ENCODE peak calls at places on chromosome 7, in eight cellular contexts. One of them, this sample, is unnamed. For H3K4me1, the result is how much of the 10 kb centered on the place peaks cover.

GRCh38 chr7:89027781-89028180 is 232.2 kb upstream of the TEX47 start:
- DNase-seq in heart right ventricle: no peak
- DNase-seq in thyroid gland: no peak
- DNase-seq in CD8-positive, alpha-beta T cell: no peak
- DNase-seq in mammary epithelial cell: no peak
- DNase-seq in fibroblast of lung: no peak
- DNase-seq in gastrocnemius medialis: no peak
- DNase-seq in mucosa of descending colon: no peak
- DNase-seq in this sample: no peak

GRCh38 chr7:81183326-81183725 is 264.5 kb upstream of the SEMA3C start:
- DNase-seq in thyroid gland: no peak
- DNase-seq in heart right ventricle: peak
- DNase-seq in fibroblast of lung: no peak
- DNase-seq in mammary epithelial cell: no peak
- DNase-seq in mucosa of descending colon: no peak
- DNase-seq in CD8-positive, alpha-beta T cell: no peak
- DNase-seq in gastrocnemius medialis: no peak
- DNase-seq in this sample: no peak

GRCh38 chr7:117116221-117116620 is 162.9 kb downstream of the ST7 start:
- DNase-seq in gastrocnemius medialis: no peak
- DNase-seq in mammary epithelial cell: no peak
- DNase-seq in CD8-positive, alpha-beta T cell: no peak
- DNase-seq in heart right ventricle: no peak
- DNase-seq in mucosa of descending colon: no peak
- DNase-seq in thyroid gland: no peak
- DNase-seq in fibroblast of lung: no peak
- DNase-seq in this sample: no peak

GRCh38 chr7:148944935-148945934 is 61.1 kb upstream of the EZH2 start:
- DNase-seq in mammary epithelial cell: no peak
- DNase-seq in CD8-positive, alpha-beta T cell: no peak
- DNase-seq in heart right ventricle: no peak
- DNase-seq in mucosa of descending colon: no peak
- DNase-seq in thyroid gland: no peak
- DNase-seq in gastrocnemius medialis: no peak
- DNase-seq in fibroblast of lung: peak
- DNase-seq in this sample: no peak

GRCh38 chr7:18861514-18861913 is 255.9 kb downstream of the TWIST1 start:
- DNase-seq in mucosa of descending colon: no peak
- DNase-seq in mammary epithelial cell: peak
- DNase-seq in gastrocnemius medialis: no peak
- DNase-seq in fibroblast of lung: peak
- DNase-seq in CD8-positive, alpha-beta T cell: no peak
- DNase-seq in thyroid gland: no peak
- DNase-seq in heart right ventricle: no peak
- DNase-seq in this sample: no peak

GRCh38 chr7:158394936-158395335 is 192.7 kb downstream of the PTPRN2 start:
- DNase-seq in thyroid gland: no peak
- DNase-seq in heart right ventricle: no peak
- DNase-seq in mammary epithelial cell: no peak
- DNase-seq in mucosa of descending colon: peak
- DNase-seq in fibroblast of lung: no peak
- DNase-seq in gastrocnemius medialis: no peak
- DNase-seq in CD8-positive, alpha-beta T cell: peak
- DNase-seq in this sample: peak

GRCh38 chr7:101302641-101303101 is 18.9 kb downstream of the IFT22 start:
- DNase-seq in mammary epithelial cell: no peak
- DNase-seq in mucosa of descending colon: no peak
- DNase-seq in gastrocnemius medialis: no peak
- DNase-seq in heart right ventricle: no peak
- DNase-seq in thyroid gland: no peak
- DNase-seq in fibroblast of lung: no peak
- DNase-seq in CD8-positive, alpha-beta T cell: no peak
- DNase-seq in this sample: no peak

GRCh38 chr7:100353685-100354330 is 4.1 kb upstream of the PILRB start:
- DNase-seq in heart right ventricle: no peak
- DNase-seq in fibroblast of lung: no peak
- DNase-seq in CD8-positive, alpha-beta T cell: peak
- DNase-seq in mammary epithelial cell: no peak
- DNase-seq in gastrocnemius medialis: no peak
- DNase-seq in thyroid gland: no peak
- DNase-seq in mucosa of descending colon: no peak
- DNase-seq in this sample: peak

GRCh38 chr7:26265499-26266075 is 26.1 kb upstream of the SNX10 start:
- DNase-seq in CD8-positive, alpha-beta T cell: no peak
- DNase-seq in thyroid gland: no peak
- DNase-seq in mucosa of descending colon: no peak
- DNase-seq in heart right ventricle: no peak
- DNase-seq in mammary epithelial cell: no peak
- DNase-seq in fibroblast of lung: no peak
- DNase-seq in gastrocnemius medialis: no peak
- DNase-seq in this sample: no peak

GRCh38 chr7:140079121-140079536 is 16.4 kb upstream of the PARP12 start:
- DNase-seq in fibroblast of lung: peak
- DNase-seq in mammary epithelial cell: peak
- DNase-seq in thyroid gland: no peak
- DNase-seq in mucosa of descending colon: no peak
- DNase-seq in heart right ventricle: no peak
- DNase-seq in gastrocnemius medialis: peak
- DNase-seq in CD8-positive, alpha-beta T cell: no peak
- DNase-seq in this sample: no peak

GRCh38 chr7:45563804-45564461 is 10.2 kb upstream of the ADCY1 start:
- DNase-seq in gastrocnemius medialis: no peak
- DNase-seq in mucosa of descending colon: no peak
- DNase-seq in CD8-positive, alpha-beta T cell: no peak
- DNase-seq in heart right ventricle: no peak
- DNase-seq in thyroid gland: no peak
- DNase-seq in mammary epithelial cell: no peak
- DNase-seq in fibroblast of lung: no peak
- DNase-seq in this sample: no peak

GRCh38 chr7:131596785-131597184 is 40.4 kb upstream of the PODXL start:
- DNase-seq in gastrocnemius medialis: no peak
- DNase-seq in heart right ventricle: no peak
- DNase-seq in fibroblast of lung: no peak
- DNase-seq in mammary epithelial cell: no peak
- DNase-seq in mucosa of descending colon: no peak
- DNase-seq in CD8-positive, alpha-beta T cell: no peak
- DNase-seq in thyroid gland: no peak
- DNase-seq in this sample: no peak

GRCh38 chr7:80735330-80735729 is 96.9 kb downstream of the CD36 start:
- DNase-seq in thyroid gland: no peak
- DNase-seq in gastrocnemius medialis: no peak
- DNase-seq in CD8-positive, alpha-beta T cell: no peak
- DNase-seq in mucosa of descending colon: no peak
- DNase-seq in heart right ventricle: no peak
- DNase-seq in fibroblast of lung: no peak
- DNase-seq in mammary epithelial cell: no peak
- DNase-seq in this sample: no peak

GRCh38 chr7:55127135-55127551 is 108.3 kb downstream of the EGFR start:
- DNase-seq in heart right ventricle: no peak
- DNase-seq in fibroblast of lung: no peak
- DNase-seq in CD8-positive, alpha-beta T cell: no peak
- DNase-seq in mammary epithelial cell: no peak
- DNase-seq in gastrocnemius medialis: no peak
- DNase-seq in mucosa of descending colon: no peak
- DNase-seq in thyroid gland: no peak
- DNase-seq in this sample: no peak
- H3K4me1 ChIP-seq in heart right ventricle: half or more
- H3K4me1 ChIP-seq in fibroblast of lung: half or more
- H3K4me1 ChIP-seq in CD8-positive, alpha-beta T cell: under half
- H3K4me1 ChIP-seq in mammary epithelial cell: half or more
- H3K4me1 ChIP-seq in gastrocnemius medialis: half or more
- H3K4me1 ChIP-seq in mucosa of descending colon: under half
- H3K4me1 ChIP-seq in thyroid gland: under half
- H3K4me1 ChIP-seq in this sample: under half

GRCh38 chr7:35436452-35436851 is 182.6 kb upstream of the TBX20 start:
- DNase-seq in CD8-positive, alpha-beta T cell: no peak
- DNase-seq in fibroblast of lung: no peak
- DNase-seq in mucosa of descending colon: no peak
- DNase-seq in gastrocnemius medialis: no peak
- DNase-seq in thyroid gland: no peak
- DNase-seq in mammary epithelial cell: no peak
- DNase-seq in heart right ventricle: no peak
- DNase-seq in this sample: no peak

GRCh38 chr7:35424869-35425495 is 171.1 kb upstream of the TBX20 start:
- DNase-seq in thyroid gland: peak
- DNase-seq in mammary epithelial cell: peak
- DNase-seq in fibroblast of lung: peak
- DNase-seq in mucosa of descending colon: peak
- DNase-seq in gastrocnemius medialis: no peak
- DNase-seq in heart right ventricle: peak
- DNase-seq in CD8-positive, alpha-beta T cell: peak
- DNase-seq in this sample: peak

GRCh38 chr7:35430547-35431153 is 176.8 kb upstream of the TBX20 start:
- DNase-seq in thyroid gland: no peak
- DNase-seq in fibroblast of lung: no peak
- DNase-seq in mammary epithelial cell: peak
- DNase-seq in heart right ventricle: no peak
- DNase-seq in CD8-positive, alpha-beta T cell: no peak
- DNase-seq in gastrocnemius medialis: no peak
- DNase-seq in mucosa of descending colon: no peak
- DNase-seq in this sample: no peak
- TF ChIP-seq CTCF in thyroid gland: no peak
- TF ChIP-seq CTCF in fibroblast of lung: no peak
- TF ChIP-seq CTCF in mammary epithelial cell: peak
- TF ChIP-seq CTCF in heart right ventricle: no peak
- TF ChIP-seq CTCF in CD8-positive, alpha-beta T cell: no peak
- TF ChIP-seq CTCF in gastrocnemius medialis: no peak
- TF ChIP-seq CTCF in mucosa of descending colon: no peak
- TF ChIP-seq CTCF in this sample: peak

GRCh38 chr7:114986805-114987204 is 64.9 kb downstream of the MDFIC start:
- DNase-seq in thyroid gland: no peak
- DNase-seq in CD8-positive, alpha-beta T cell: no peak
- DNase-seq in fibroblast of lung: no peak
- DNase-seq in mucosa of descending colon: no peak
- DNase-seq in mammary epithelial cell: no peak
- DNase-seq in gastrocnemius medialis: no peak
- DNase-seq in heart right ventricle: no peak
- DNase-seq in this sample: no peak

GRCh38 chr7:114988035-114988434 is 66.1 kb downstream of the MDFIC start:
- DNase-seq in mucosa of descending colon: no peak
- DNase-seq in fibroblast of lung: no peak
- DNase-seq in gastrocnemius medialis: no peak
- DNase-seq in mammary epithelial cell: no peak
- DNase-seq in CD8-positive, alpha-beta T cell: no peak
- DNase-seq in heart right ventricle: peak
- DNase-seq in thyroid gland: no peak
- DNase-seq in this sample: no peak

GRCh38 chr7:114988755-114989154 is 66.9 kb downstream of the MDFIC start:
- DNase-seq in mucosa of descending colon: no peak
- DNase-seq in CD8-positive, alpha-beta T cell: no peak
- DNase-seq in heart right ventricle: peak
- DNase-seq in thyroid gland: peak
- DNase-seq in gastrocnemius medialis: no peak
- DNase-seq in mammary epithelial cell: peak
- DNase-seq in fibroblast of lung: peak
- DNase-seq in this sample: no peak

GRCh38 chr7:114986181-114986800 is 64.4 kb downstream of the MDFIC start:
- DNase-seq in heart right ventricle: no peak
- DNase-seq in thyroid gland: no peak
- DNase-seq in CD8-positive, alpha-beta T cell: no peak
- DNase-seq in fibroblast of lung: no peak
- DNase-seq in gastrocnemius medialis: no peak
- DNase-seq in mammary epithelial cell: peak
- DNase-seq in mucosa of descending colon: no peak
- DNase-seq in this sample: no peak

GRCh38 chr7:114985316-114985715 is 63.4 kb downstream of the MDFIC start:
- DNase-seq in CD8-positive, alpha-beta T cell: no peak
- DNase-seq in mammary epithelial cell: no peak
- DNase-seq in heart right ventricle: no peak
- DNase-seq in mucosa of descending colon: no peak
- DNase-seq in fibroblast of lung: no peak
- DNase-seq in thyroid gland: no peak
- DNase-seq in gastrocnemius medialis: no peak
- DNase-seq in this sample: no peak
- H3K4me1 ChIP-seq in CD8-positive, alpha-beta T cell: under half
- H3K4me1 ChIP-seq in mammary epithelial cell: under half
- H3K4me1 ChIP-seq in heart right ventricle: half or more
- H3K4me1 ChIP-seq in mucosa of descending colon: under half
- H3K4me1 ChIP-seq in fibroblast of lung: under half
- H3K4me1 ChIP-seq in thyroid gland: under half
- H3K4me1 ChIP-seq in gastrocnemius medialis: half or more
- H3K4me1 ChIP-seq in this sample: under half

GRCh38 chr7:24756545-24756988 is 697 bp downstream of the GSDME start:
- DNase-seq in heart right ventricle: no peak
- DNase-seq in mucosa of descending colon: no peak
- DNase-seq in mammary epithelial cell: no peak
- DNase-seq in gastrocnemius medialis: no peak
- DNase-seq in CD8-positive, alpha-beta T cell: peak
- DNase-seq in thyroid gland: peak
- DNase-seq in fibroblast of lung: no peak
- DNase-seq in this sample: peak

GRCh38 chr7:24755541-24756416 is 1.5 kb downstream of the GSDME start:
- DNase-seq in heart right ventricle: no peak
- DNase-seq in mucosa of descending colon: no peak
- DNase-seq in thyroid gland: no peak
- DNase-seq in CD8-positive, alpha-beta T cell: no peak
- DNase-seq in mammary epithelial cell: peak
- DNase-seq in gastrocnemius medialis: no peak
- DNase-seq in fibroblast of lung: peak
- DNase-seq in this sample: no peak

GRCh38 chr7:24756989-24757798 is at the start of gene GSDME:
- DNase-seq in CD8-positive, alpha-beta T cell: no peak
- DNase-seq in heart right ventricle: peak
- DNase-seq in mucosa of descending colon: peak
- DNase-seq in mammary epithelial cell: peak
- DNase-seq in thyroid gland: peak
- DNase-seq in fibroblast of lung: peak
- DNase-seq in gastrocnemius medialis: no peak
- DNase-seq in this sample: peak

GRCh38 chr7:24755096-24755495 is 2.2 kb downstream of the GSDME start:
- DNase-seq in mucosa of descending colon: no peak
- DNase-seq in thyroid gland: no peak
- DNase-seq in gastrocnemius medialis: no peak
- DNase-seq in fibroblast of lung: no peak
- DNase-seq in CD8-positive, alpha-beta T cell: no peak
- DNase-seq in mammary epithelial cell: peak
- DNase-seq in heart right ventricle: no peak
- DNase-seq in this sample: no peak

DNA sequence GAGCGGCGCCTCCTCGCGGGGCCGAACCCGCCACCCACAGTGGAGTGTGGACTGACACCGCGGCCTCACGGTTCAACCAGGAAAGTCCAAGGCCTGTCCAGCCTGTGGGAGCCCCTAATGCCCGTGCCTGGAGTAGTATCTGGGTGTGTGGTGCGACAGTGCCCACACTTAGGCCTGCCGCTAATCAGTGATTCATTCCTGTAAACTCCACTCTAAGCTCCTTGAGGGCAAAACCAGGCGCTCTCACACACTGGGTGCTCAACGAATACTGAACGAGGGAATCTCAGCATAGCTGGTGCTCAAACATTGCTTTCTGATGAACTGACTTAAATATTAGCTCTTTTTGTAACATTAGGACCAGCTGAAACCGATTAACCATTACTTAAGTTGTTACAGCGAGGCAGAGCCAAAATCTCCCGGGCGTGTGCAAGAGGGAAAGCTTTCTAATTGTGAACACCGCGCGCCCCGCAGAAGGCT is 573 bp upstream of the GSDME start:
- DNase-seq in mammary epithelial cell: peak
- DNase-seq in fibroblast of lung: peak
- DNase-seq in gastrocnemius medialis: no peak
- DNase-seq in CD8-positive, alpha-beta T cell: no peak
- DNase-seq in thyroid gland: peak
- DNase-seq in heart right ventricle: no peak
- DNase-seq in mucosa of descending colon: no peak
- DNase-seq in this sample: peak
- TF ChIP-seq CTCF in mammary epithelial cell: peak
- TF ChIP-seq CTCF in fibroblast of lung: no peak
- TF ChIP-seq CTCF in gastrocnemius medialis: no peak
- TF ChIP-seq CTCF in CD8-positive, alpha-beta T cell: no peak
- TF ChIP-seq CTCF in thyroid gland: no peak
- TF ChIP-seq CTCF in heart right ventricle: no peak
- TF ChIP-seq CTCF in mucosa of descending colon: no peak
- TF ChIP-seq CTCF in this sample: no peak

This sample was measured in testis.